ENCODE peak calls at places on chromosomes 7 and 10, in eight cellular contexts. T, E, H, J, Q, F, S and Y are unnamed samples.

GRCh38 chr10:114306116-114306973 is 67.3 kb downstream of the VWA2 start:
- DNase-seq in T (no peak), E (no peak), H (no peak), J (no peak), Q (peak), F (no peak), S (no peak), Y (peak)

GRCh38 chr7:64555046-64555445 is 7.8 kb downstream of the ZNF680 start:
- DNase-seq in T (no peak), E (no peak), H (no peak), J (no peak), Q (no peak), F (no peak), S (no peak), Y (no peak)

GRCh38 chr7:142506601-142507000 is 242.7 kb upstream of the PRSS1 start:
- DNase-seq in T (no peak), E (no peak), H (no peak), J (no peak), Q (no peak), F (no peak), S (no peak), Y (no peak)

GRCh38 chr10:792083-792791 is 102.8 kb upstream of the DIP2C start:
- DNase-seq in T (no peak), E (no peak), H (no peak), J (no peak), Q (no peak), F (no peak), S (no peak), Y (no peak)

GRCh38 chr7:157255201-157255606 is 81.6 kb upstream of the DNAJB6 start:
- DNase-seq in T (no peak), E (no peak), H (no peak), J (no peak), Q (no peak), F (no peak), S (no peak), Y (peak)

GRCh38 chr10:28503114-28503513 is 29.8 kb upstream of the WAC start:
- DNase-seq in T (no peak), E (no peak), H (no peak), J (peak), Q (peak), F (no peak), S (no peak), Y (no peak)

GRCh38 chr10:110392860-110393732 is 88.4 kb upstream of the SMNDC1 start:
- DNase-seq in T (no peak), E (no peak), H (no peak), J (no peak), Q (no peak), F (no peak), S (peak), Y (peak)

GRCh38 chr7:22992874-22993840 is 20.8 kb downstream of the HYCC1 start:
- DNase-seq in T (no peak), E (no peak), H (no peak), J (no peak), Q (no peak), F (no peak), S (no peak), Y (no peak)

GRCh38 chr7:38831262-38831661 is 77.7 kb downstream of the VPS41 start:
- DNase-seq in T (no peak), E (no peak), H (no peak), J (no peak), Q (no peak), F (no peak), S (no peak), Y (peak)

GRCh38 chr10:70918851-70919530 is 30.6 kb upstream of the PCBD1 start:
- DNase-seq in T (no peak), E (no peak), H (no peak), J (peak), Q (no peak), F (no peak), S (no peak), Y (no peak)

GRCh38 chr10:62437696-62438095 is 63.5 kb downstream of the ZNF365 start:
- DNase-seq in T (no peak), E (no peak), H (peak), J (peak), Q (peak), F (peak), S (peak), Y (peak)

GRCh38 chr7:25726682-25727357 is 425.2 kb upstream of the NFE2L3 start:
- DNase-seq in T (no peak), E (no peak), H (no peak), J (peak), Q (no peak), F (no peak), S (peak), Y (no peak)

GRCh38 chr7:51288896-51289607 is 27.6 kb downstream of the COBL start:
- DNase-seq in T (no peak), E (no peak), H (no peak), J (no peak), Q (no peak), F (peak), S (no peak), Y (no peak)

GRCh38 chr10:101778781-101779543 is 3.0 kb upstream of the FGF8 start:
- DNase-seq in T (no peak), E (no peak), H (no peak), J (no peak), Q (no peak), F (peak), S (peak), Y (peak)

GRCh38 chr7:139827042-139827441 is 2.0 kb upstream of the TBXAS1 start:
- DNase-seq in T (no peak), E (no peak), H (no peak), J (no peak), Q (no peak), F (no peak), S (no peak), Y (no peak)

GRCh38 chr10:3755440-3756359 is 29.3 kb downstream of the KLF6 start:
- DNase-seq in T (no peak), E (no peak), H (no peak), J (no peak), Q (peak), F (no peak), S (no peak), Y (peak)

GRCh38 chr7:89655946-89656345 is 498.3 kb upstream of the STEAP1 start:
- DNase-seq in T (no peak), E (no peak), H (no peak), J (no peak), Q (no peak), F (no peak), S (no peak), Y (no peak)

GRCh38 chr10:128035557-128035973 is 90.7 kb downstream of the MKI67 start:
- DNase-seq in T (peak), E (peak), H (peak), J (no peak), Q (no peak), F (no peak), S (peak), Y (peak)

GRCh38 chr7:32058017-32058416 is 12.2 kb downstream of the PDE1C start:
- DNase-seq in T (no peak), E (no peak), H (no peak), J (peak), Q (no peak), F (no peak), S (no peak), Y (no peak)

GRCh38 chr7:151400626-151401315 is 9.1 kb downstream of the WDR86 start:
- DNase-seq in T (no peak), E (no peak), H (no peak), J (no peak), Q (no peak), F (no peak), S (peak), Y (no peak)

GRCh38 chr10:43687373-43687772 is 38.7 kb upstream of the ZNF32 start:
- DNase-seq in T (no peak), E (no peak), H (no peak), J (no peak), Q (no peak), F (no peak), S (no peak), Y (no peak)

GRCh38 chr7:133794490-133794889 is 332.6 kb upstream of the LRGUK start:
- DNase-seq in T (no peak), E (no peak), H (no peak), J (peak), Q (no peak), F (no peak), S (no peak), Y (peak)

GRCh38 chr10:86062151-86062550 is 304.4 kb downstream of the GRID1 start:
- DNase-seq in T (no peak), E (no peak), H (no peak), J (no peak), Q (no peak), F (no peak), S (no peak), Y (no peak)

GRCh38 chr10:43905502-43906236 is 257.0 kb upstream of the ZNF32 start:
- DNase-seq in T (no peak), E (no peak), H (no peak), J (no peak), Q (no peak), F (no peak), S (no peak), Y (peak)

GRCh38 chr10:137031-137430 is 1.8 kb downstream of the ZMYND11 start:
- DNase-seq in T (no peak), E (peak), H (peak), J (no peak), Q (peak), F (no peak), S (peak), Y (peak)

GRCh38 chr7:92589056-92589455 is 1.1 kb downstream of the FAM133B start:
- DNase-seq in T (no peak), E (no peak), H (no peak), J (no peak), Q (no peak), F (no peak), S (no peak), Y (no peak)